ENCODE peak calls at places on chromosomes 3 and 15, in nine cellular contexts. Y, E, I, F, N, R, M, D and S are unnamed samples.

GRCh38 chr15:63985221-63986184 is 60.8 kb downstream of the DAPK2 start:
- DNase-seq in Y (no peak), E (peak), I (no peak), F (no peak), N (no peak), R (no peak), M (no peak), D (no peak), S (peak)

GRCh38 chr15:28886431-28887343 is 913 bp downstream of the APBA2 start:
- DNase-seq in Y (no peak), E (no peak), I (no peak), F (no peak), N (no peak), R (peak), M (no peak), D (no peak), S (no peak)

GRCh38 chr3:13642597-13642996 is 93.7 kb downstream of the FBLN2 start:
- DNase-seq in Y (no peak), E (no peak), I (no peak), F (no peak), N (no peak), R (no peak), M (no peak), D (no peak), S (no peak)

GRCh38 chr15:71294636-71295241 is 179.5 kb downstream of the THSD4 start:
- DNase-seq in Y (no peak), E (peak), I (no peak), F (no peak), N (peak), R (no peak), M (no peak), D (no peak), S (no peak)

GRCh38 chr3:58537412-58538301 is 667 bp upstream of the ACOX2 start:
- DNase-seq in Y (no peak), E (no peak), I (no peak), F (no peak), N (no peak), R (no peak), M (no peak), D (no peak), S (no peak)

GRCh38 chr3:194126790-194127189 is 9.2 kb upstream of the HES1 start:
- DNase-seq in Y (no peak), E (no peak), I (no peak), F (no peak), N (no peak), R (no peak), M (no peak), D (no peak), S (no peak)

GRCh38 chr3:84877092-84877491 is 81.7 kb upstream of the CADM2 start:
- DNase-seq in Y (no peak), E (no peak), I (no peak), F (no peak), N (no peak), R (no peak), M (no peak), D (no peak), S (no peak)

GRCh38 chr15:91061997-91062396 is 38.1 kb upstream of the SV2B start:
- DNase-seq in Y (no peak), E (no peak), I (no peak), F (no peak), N (no peak), R (no peak), M (no peak), D (no peak), S (no peak)

GRCh38 chr15:74620636-74621545 is 5.3 kb downstream of the CLK3 start:
- DNase-seq in Y (peak), E (peak), I (peak), F (peak), N (peak), R (peak), M (peak), D (peak), S (peak)

GRCh38 chr3:54988302-54989022 is 60.6 kb upstream of the LRTM1 start:
- DNase-seq in Y (peak), E (no peak), I (no peak), F (no peak), N (no peak), R (no peak), M (no peak), D (no peak), S (peak)

GRCh38 chr15:40084657-40085056 is 24.0 kb downstream of the BMF start:
- DNase-seq in Y (no peak), E (no peak), I (no peak), F (no peak), N (no peak), R (no peak), M (no peak), D (peak), S (no peak)

GRCh38 chr3:31868246-31868645 is 112.8 kb downstream of the OSBPL10 start:
- DNase-seq in Y (no peak), E (no peak), I (no peak), F (no peak), N (no peak), R (no peak), M (no peak), D (no peak), S (no peak)

GRCh38 chr3:70753572-70753971 is 441.1 kb upstream of the MDFIC2 start:
- DNase-seq in Y (no peak), E (no peak), I (no peak), F (no peak), N (no peak), R (no peak), M (no peak), D (no peak), S (no peak)

GRCh38 chr15:69403611-69404010 is 10.5 kb upstream of the KIF23 start:
- DNase-seq in Y (no peak), E (no peak), I (no peak), F (no peak), N (no peak), R (no peak), M (no peak), D (no peak), S (no peak)

GRCh38 chr3:150761831-150762661 is 923 bp downstream of the SIAH2 start:
- DNase-seq in Y (peak), E (peak), I (no peak), F (peak), N (no peak), R (peak), M (no peak), D (peak), S (peak)

GRCh38 chr3:190217081-190217480 is 96.4 kb upstream of the P3H2 start:
- DNase-seq in Y (no peak), E (no peak), I (no peak), F (peak), N (no peak), R (no peak), M (no peak), D (peak), S (no peak)

GRCh38 chr15:100763764-100764750 is 115.6 kb upstream of the ALDH1A3 start:
- DNase-seq in Y (no peak), E (no peak), I (peak), F (no peak), N (no peak), R (no peak), M (peak), D (no peak), S (peak)

GRCh38 chr15:25670025-25670554 is 193.0 kb downstream of the ATP10A start:
- DNase-seq in Y (peak), E (no peak), I (no peak), F (no peak), N (peak), R (no peak), M (no peak), D (no peak), S (peak)

GRCh38 chr15:34331809-34332208 is 5.8 kb downstream of the SLC12A6 start:
- DNase-seq in Y (no peak), E (no peak), I (no peak), F (no peak), N (no peak), R (no peak), M (no peak), D (no peak), S (no peak)

GRCh38 chr3:140050977-140051957 is 116.3 kb downstream of the CLSTN2 start:
- DNase-seq in Y (no peak), E (no peak), I (no peak), F (peak), N (peak), R (no peak), M (no peak), D (peak), S (peak)

GRCh38 chr3:128707935-128708494 is 18.0 kb upstream of the RAB7A start:
- DNase-seq in Y (no peak), E (no peak), I (no peak), F (no peak), N (no peak), R (no peak), M (no peak), D (no peak), S (no peak)

GRCh38 chr15:65869954-65870871 is 922 bp downstream of the RAB11A start:
- DNase-seq in Y (peak), E (peak), I (no peak), F (peak), N (peak), R (peak), M (peak), D (peak), S (peak)

GRCh38 chr3:8500208-8500961 is 1.2 kb upstream of the LMCD1 start:
- DNase-seq in Y (no peak), E (no peak), I (no peak), F (no peak), N (peak), R (no peak), M (no peak), D (no peak), S (no peak)

GRCh38 chr3:78734048-78734637 is 1033.7 kb downstream of the ROBO1 start:
- DNase-seq in Y (no peak), E (no peak), I (no peak), F (no peak), N (no peak), R (no peak), M (no peak), D (no peak), S (no peak)

GRCh38 chr15:70259030-70259424 is 161.3 kb upstream of the TLE3 start:
- DNase-seq in Y (peak), E (peak), I (no peak), F (peak), N (no peak), R (no peak), M (no peak), D (no peak), S (peak)

GRCh38 chr3:174891524-174892203 is 32.5 kb downstream of the NAALADL2 start:
- DNase-seq in Y (peak), E (no peak), I (no peak), F (no peak), N (peak), R (no peak), M (no peak), D (no peak), S (no peak)

GRCh38 chr15:25783134-25783533 is 80.0 kb downstream of the ATP10A start:
- DNase-seq in Y (no peak), E (no peak), I (no peak), F (no peak), N (no peak), R (no peak), M (no peak), D (no peak), S (no peak)

GRCh38 chr3:54171509-54171908 is 49.2 kb downstream of the CACNA2D3 start:
- DNase-seq in Y (no peak), E (no peak), I (no peak), F (no peak), N (no peak), R (no peak), M (no peak), D (no peak), S (no peak)

GRCh38 chr15:82972990-82973389 is 13.0 kb upstream of the RAMAC start:
- DNase-seq in Y (no peak), E (no peak), I (no peak), F (no peak), N (no peak), R (no peak), M (no peak), D (no peak), S (no peak)

GRCh38 chr3:27043328-27043956 is 325.7 kb downstream of the NEK10 start:
- DNase-seq in Y (no peak), E (no peak), I (no peak), F (no peak), N (no peak), R (no peak), M (no peak), D (no peak), S (no peak)

GRCh38 chr3:16338999-16339398 is 74.0 kb downstream of the OXNAD1 start:
- DNase-seq in Y (peak), E (no peak), I (no peak), F (no peak), N (peak), R (no peak), M (peak), D (peak), S (no peak)

GRCh38 chr15:99930696-99931095 is 197.5 kb upstream of the LYSMD4 start:
- DNase-seq in Y (no peak), E (no peak), I (no peak), F (no peak), N (no peak), R (no peak), M (no peak), D (no peak), S (no peak)

GRCh38 chr3:122091602-122092006 is 36.4 kb downstream of the CD86 start:
- DNase-seq in Y (no peak), E (no peak), I (no peak), F (peak), N (no peak), R (no peak), M (no peak), D (no peak), S (no peak)

GRCh38 chr15:46442196-46442595 is 807.4 kb downstream of the SQOR start:
- DNase-seq in Y (no peak), E (no peak), I (no peak), F (no peak), N (no peak), R (no peak), M (no peak), D (peak), S (no peak)

GRCh38 chr3:194399874-194400411 is 877 bp upstream of the GP5 start:
- DNase-seq in Y (no peak), E (no peak), I (no peak), F (no peak), N (no peak), R (no peak), M (peak), D (no peak), S (no peak)

GRCh38 chr3:177443469-177443868 is 246.2 kb upstream of the TBL1XR1 start:
- DNase-seq in Y (peak), E (no peak), I (no peak), F (no peak), N (no peak), R (no peak), M (no peak), D (peak), S (no peak)

GRCh38 chr3:46504780-46505179 is 7.0 kb downstream of the RTP3 start:
- DNase-seq in Y (no peak), E (no peak), I (no peak), F (no peak), N (no peak), R (no peak), M (no peak), D (no peak), S (no peak)

GRCh38 chr3:128337305-128337704 is 129.4 kb downstream of the DNAJB8 start:
- DNase-seq in Y (no peak), E (no peak), I (no peak), F (no peak), N (no peak), R (no peak), M (no peak), D (no peak), S (no peak)